ENCODE peak calls at places on chromosomes 11 and 22, in seven cellular contexts. I, T, O, V, W, P and B are unnamed samples.

GRCh38 chr22:20131593-20131855 is at the start of gene ZDHHC8:
- DNase-seq in I (no peak), T (no peak), O (peak; percentile 97), V (no peak), W (no peak), P (no peak), B (no peak)

GRCh38 chr22:20748820-20749428 is 25.0 kb upstream of the SERPIND1 start:
- DNase-seq in I (no peak), T (peak; percentile 52), O (no peak), V (no peak), W (peak; percentile 82), P (no peak), B (no peak)

GRCh38 chr11:47946682-47947575 is 33.4 kb upstream of the PTPRJ start:
- DNase-seq in I (peak; percentile 95), T (peak; percentile 95), O (peak; percentile 85), V (no peak), W (no peak), P (no peak), B (peak; percentile 84)

GRCh38 chr11:36354221-36355003 is 58.3 kb downstream of the PRR5L start:
- DNase-seq in I (no peak), T (peak; percentile 67), O (no peak), V (no peak), W (peak; percentile 42), P (no peak), B (no peak)

GRCh38 chr11:64317325-64317960 is at the start of gene TRMT112:
- DNase-seq in I (peak; percentile 99), T (peak; percentile 98), O (peak; percentile 69), V (peak; percentile 97), W (peak; percentile 96), P (peak; percentile 99), B (peak; percentile 99)

GRCh38 chr11:11786771-11787170 is 55.0 kb upstream of the USP47 start:
- DNase-seq in I (peak; percentile 47), T (peak; percentile 40), O (peak; percentile 27), V (no peak), W (no peak), P (no peak), B (no peak)

GRCh38 chr11:110184974-110185597 is 91.9 kb downstream of the ZC3H12C start:
- DNase-seq in I (no peak), T (peak; percentile 83), O (no peak), V (no peak), W (no peak), P (peak; percentile 14), B (peak; percentile 10)

GRCh38 chr11:113401718-113402117 is 14.1 kb downstream of the ANKK1 start:
- DNase-seq in I (peak; percentile 51), T (no peak), O (no peak), V (no peak), W (no peak), P (no peak), B (peak; percentile 32)

GRCh38 chr11:112182867-112183266 is 7.6 kb downstream of the BCO2 start:
- DNase-seq in I (no peak), T (no peak), O (no peak), V (no peak), W (no peak), P (no peak), B (no peak)

GRCh38 chr11:46250071-46251052 is 27.1 kb upstream of the CREB3L1 start:
- DNase-seq in I (no peak), T (peak; percentile 70), O (no peak), V (no peak), W (no peak), P (no peak), B (no peak)

GRCh38 chr22:40346178-40347064 is at the start of gene ADSL:
- DNase-seq in I (peak; percentile 82), T (peak; percentile 79), O (peak; percentile 84), V (peak; percentile 58), W (peak; percentile 41), P (peak; percentile 79), B (peak; percentile 47)

GRCh38 chr22:19149047-19149883 is 827 bp downstream of the GSC2 start:
- DNase-seq in I (no peak), T (no peak), O (peak; percentile 75), V (no peak), W (no peak), P (no peak), B (no peak)

GRCh38 chr11:66889974-66890373 is 33.1 kb downstream of the LRFN4 start:
- DNase-seq in I (no peak), T (no peak), O (no peak), V (no peak), W (no peak), P (peak; percentile 60), B (no peak)

GRCh38 chr11:116736763-116737162 is 36.0 kb downstream of the BUD13 start:
- DNase-seq in I (peak; percentile 48), T (no peak), O (peak; percentile 49), V (no peak), W (no peak), P (peak; percentile 60), B (peak; percentile 15)

GRCh38 chr11:96335389-96335788 is 7.6 kb downstream of the MAML2 start:
- DNase-seq in I (no peak), T (peak; percentile 52), O (no peak), V (no peak), W (no peak), P (no peak), B (no peak)

GRCh38 chr11:36341915-36342314 is 45.8 kb downstream of the PRR5L start:
- DNase-seq in I (no peak), T (no peak), O (no peak), V (no peak), W (no peak), P (no peak), B (no peak)

GRCh38 chr11:123083623-123084029 is 21.7 kb upstream of the HSPA8 start:
- DNase-seq in I (peak; percentile 88), T (peak; percentile 99), O (peak; percentile 56), V (no peak), W (no peak), P (peak; percentile 65), B (peak; percentile 85)

GRCh38 chr22:43126506-43127165 is 16.1 kb downstream of the BIK start:
- DNase-seq in I (peak; percentile 56), T (peak; percentile 85), O (peak; percentile 64), V (no peak), W (no peak), P (peak; percentile 65), B (peak; percentile 82)

GRCh38 chr22:46916886-46917625 is 154.6 kb downstream of the TBC1D22A start:
- DNase-seq in I (no peak), T (no peak), O (no peak), V (no peak), W (no peak), P (no peak), B (no peak)

GRCh38 chr11:47565340-47566165 is at the start of gene PTPMT1:
- DNase-seq in I (peak; percentile 70), T (peak; percentile 61), O (peak; percentile 86), V (no peak), W (no peak), P (peak; percentile 68), B (peak; percentile 40)

GRCh38 chr11:73205666-73206343 is 12.3 kb upstream of the P2RY2 start:
- DNase-seq in I (no peak), T (no peak), O (no peak), V (no peak), W (no peak), P (no peak), B (no peak)

GRCh38 chr22:27668828-27669797 is 132.4 kb downstream of the MN1 start:
- DNase-seq in I (peak; percentile 87), T (peak; percentile 18), O (peak; percentile 78), V (no peak), W (no peak), P (peak; percentile 91), B (peak; percentile 58)

GRCh38 chr11:125886997-125887372 is 483 bp upstream of the HYLS1 start:
- DNase-seq in I (peak; percentile 67), T (no peak), O (no peak), V (no peak), W (no peak), P (no peak), B (no peak)
- TF ChIP-seq CEBPB in I (no peak), T (no peak), O (no peak), V (no peak), W (no peak), P (no peak), B (no peak)

DNA sequence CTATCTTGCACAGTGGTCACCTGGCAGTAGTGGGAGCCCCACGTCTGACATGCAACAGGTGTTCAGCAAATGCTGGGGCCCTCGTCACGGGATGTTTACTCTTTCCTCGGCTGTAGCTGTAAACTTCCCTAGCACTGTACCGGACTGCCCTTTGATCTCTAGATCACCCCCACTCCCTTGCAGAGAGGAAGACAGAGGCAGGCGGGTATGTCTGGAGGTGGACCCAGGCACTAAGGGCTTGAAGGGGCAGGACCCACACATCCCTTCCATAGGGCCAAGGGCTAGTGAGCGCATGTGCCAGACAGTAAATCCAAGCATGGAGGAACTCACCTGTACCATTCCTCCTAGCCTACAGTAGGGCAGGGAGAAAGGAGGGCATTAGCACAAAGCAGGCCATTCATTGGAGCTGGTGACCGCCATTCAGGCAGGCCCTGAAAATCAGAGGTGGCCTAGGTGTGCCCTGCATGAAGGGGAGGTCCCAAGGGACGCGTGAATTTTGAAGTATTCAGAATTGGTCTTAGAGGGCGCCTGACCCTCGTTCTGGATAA is 1.9 kb upstream of the SMTN start:
- DNase-seq in I (no peak), T (no peak), O (no peak), V (no peak), W (no peak), P (peak; percentile 77), B (no peak)
- TF ChIP-seq RAD21 in I (no peak), T (no peak), O (no peak), V (no peak), W (no peak), P (no peak), B (no peak)

DNA sequence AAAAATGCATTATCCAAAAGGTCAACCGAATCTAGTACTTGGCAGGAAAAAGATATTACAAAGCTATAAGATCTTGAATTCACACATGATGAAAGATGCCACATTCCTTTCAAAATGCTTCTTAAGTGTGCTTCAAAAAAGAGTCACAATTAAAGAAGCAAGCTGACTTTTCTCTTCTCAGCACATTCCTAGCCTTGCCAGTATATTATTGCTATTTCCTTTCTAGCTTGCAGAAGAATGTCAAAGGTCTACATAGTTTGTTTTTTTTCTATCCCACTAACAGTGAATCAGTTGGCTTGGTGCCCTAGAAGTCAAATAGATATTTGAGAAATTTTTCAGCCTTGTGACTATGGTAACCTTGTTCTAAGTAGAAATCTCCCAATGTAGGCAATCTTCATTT is 56.8 kb downstream of the GUCY1A2 start:
- DNase-seq in I (peak; percentile 53), T (peak; percentile 72), O (no peak), V (no peak), W (no peak), P (no peak), B (no peak)
- TF ChIP-seq CEBPB in I (peak; percentile 41), T (no peak), O (no peak), V (no peak), W (no peak), P (no peak), B (no peak)

DNA sequence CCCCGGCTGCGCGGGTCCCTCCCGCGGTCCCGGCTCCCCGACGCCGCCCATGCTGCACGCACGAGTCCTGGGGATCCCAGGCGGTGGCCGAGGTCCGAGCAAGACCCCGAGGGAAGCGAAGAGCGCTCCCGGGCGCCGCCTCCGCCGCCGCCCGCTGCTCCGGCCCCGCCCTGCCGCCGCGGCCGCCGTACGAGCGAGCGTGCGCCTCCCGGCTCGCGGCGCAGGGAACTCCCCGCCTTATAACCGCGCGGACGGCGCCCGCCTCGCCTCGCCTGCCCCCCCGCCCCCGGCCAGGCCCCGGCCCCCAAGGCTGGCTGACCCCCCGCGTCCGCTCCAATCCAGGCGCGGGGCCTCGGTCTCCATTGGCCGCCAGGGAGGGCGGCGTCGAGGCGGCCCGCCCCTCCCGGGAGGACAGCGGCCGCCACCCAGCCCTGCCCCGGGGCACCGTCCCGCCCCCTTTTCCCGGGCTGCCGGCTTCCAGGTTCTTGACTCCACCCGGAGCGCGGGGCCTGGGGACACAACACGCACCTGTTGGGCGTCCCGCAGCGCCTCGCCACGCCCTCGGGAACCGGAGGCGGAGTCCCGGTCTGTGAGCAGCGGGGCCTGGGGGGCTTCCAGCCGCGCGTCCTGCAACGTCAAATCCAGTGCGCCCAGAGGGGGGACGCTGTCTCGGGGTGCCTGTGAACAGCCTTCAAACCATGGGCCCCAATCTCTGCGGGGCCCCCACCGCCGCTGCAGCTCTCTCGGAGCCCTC is at the start of gene FADS3:
- DNase-seq in I (peak; percentile 74), T (peak; percentile 69), O (peak; percentile 97), V (peak; percentile 73), W (no peak), P (peak; percentile 77), B (peak; percentile 68)
- TF ChIP-seq RAD21 in I (no peak), T (no peak), O (no peak), V (no peak), W (no peak), P (peak; percentile 23), B (no peak)